ENCODE peak calls at places on chromosome 14, in nine cellular contexts. U is H54, Q is GF-D8, B is T-cell, X is GM04504, V is BE2C, C is AG04449, P is GM06990, J is T47D. D is an unnamed sample.

GRCh38 chr14:21414137-21414631 is 30.4 kb upstream of the SUPT16H start:
- DNase-seq in X (no peak), P (peak), U (no peak), B (no peak), Q (no peak), V (no peak), J (no peak), C (no peak), D (no peak)

GRCh38 chr14:100576091-100577085 is 10.8 kb downstream of the BEGAIN start:
- DNase-seq in Q (no peak), P (no peak), C (no peak), V (no peak), B (no peak), X (no peak), U (no peak), J (no peak), D (no peak)

GRCh38 chr14:76576047-76576741 is 185.1 kb upstream of the VASH1 start:
- DNase-seq in X (no peak), Q (no peak), J (no peak), U (no peak), C (no peak), B (no peak), V (no peak), P (no peak), D (peak)

GRCh38 chr14:55104051-55104954 is 24.7 kb upstream of the LGALS3 start:
- DNase-seq in Q (peak), X (no peak), V (no peak), J (no peak), C (no peak), B (no peak), P (no peak), U (no peak), D (peak)

GRCh38 chr14:103019827-103020226 is 37.5 kb downstream of the CDC42BPB start:
- DNase-seq in V (no peak), P (no peak), Q (no peak), X (no peak), C (no peak), U (no peak), J (no peak), B (no peak), D (no peak)

GRCh38 chr14:52918486-52918885 is 32.4 kb downstream of the FERMT2 start:
- DNase-seq in V (no peak), U (no peak), C (no peak), Q (peak), B (peak), X (no peak), P (peak), J (no peak), D (no peak)

GRCh38 chr14:55938249-55938791 is 179.9 kb upstream of the PELI2 start:
- DNase-seq in X (peak), B (no peak), V (peak), J (no peak), U (no peak), C (peak), P (no peak), Q (no peak), D (no peak)

GRCh38 chr14:50290306-50290705 is 21.7 kb downstream of the L2HGDH start:
- DNase-seq in U (no peak), J (no peak), P (no peak), V (no peak), X (no peak), C (no peak), Q (no peak), B (no peak), D (no peak)